ENCODE peak calls at places on chromosomes 2 and 18, in ten cellular contexts. B, U, W, Z, C, A, N, L, P and F are unnamed samples.
A peak's percentile ranks its signal among the peaks of the same experiment; 100 is the strongest.

GRCh38 chr18:44691148-44691925 is 10.6 kb downstream of the SETBP1 start:
- DNase-seq in B (no peak), U (peak; percentile 62), W (no peak), Z (no peak), C (no peak), A (no peak), N (no peak), L (no peak), P (no peak), F (no peak)

GRCh38 chr18:35710581-35710980 is 129.0 kb downstream of the GALNT1 start:
- DNase-seq in B (no peak), U (no peak), W (no peak), Z (no peak), C (no peak), A (no peak), N (no peak), L (no peak), P (no peak), F (no peak)

GRCh38 chr2:167279810-167280209 is 391.5 kb downstream of the XIRP2 start:
- DNase-seq in B (no peak), U (no peak), W (no peak), Z (no peak), C (no peak), A (no peak), N (no peak), L (no peak), P (no peak), F (no peak)

GRCh38 chr18:6487968-6488367 is 73.3 kb upstream of the L3MBTL4 start:
- DNase-seq in B (no peak), U (no peak), W (no peak), Z (no peak), C (no peak), A (no peak), N (no peak), L (no peak), P (no peak), F (peak; percentile 70)

GRCh38 chr2:147806846-147807245 is 38.0 kb upstream of the ACVR2A start:
- DNase-seq in B (no peak), U (no peak), W (no peak), Z (no peak), C (no peak), A (no peak), N (no peak), L (no peak), P (no peak), F (peak; percentile 83)

GRCh38 chr2:239692348-239692747 is 291.5 kb upstream of the HDAC4 start:
- DNase-seq in B (no peak), U (peak; percentile 85), W (no peak), Z (no peak), C (no peak), A (no peak), N (peak; percentile 2), L (no peak), P (peak; percentile 45), F (peak; percentile 43)

GRCh38 chr2:156177654-156178053 is 154.9 kb downstream of the NR4A2 start:
- DNase-seq in B (no peak), U (no peak), W (no peak), Z (no peak), C (no peak), A (no peak), N (no peak), L (no peak), P (no peak), F (no peak)

GRCh38 chr2:187615364-187615763 is 61.1 kb upstream of the TFPI start:
- DNase-seq in B (no peak), U (no peak), W (no peak), Z (no peak), C (no peak), A (no peak), N (no peak), L (no peak), P (no peak), F (no peak)

GRCh38 chr2:28387082-28387960 is 5.3 kb upstream of the FOSL2 start:
- DNase-seq in B (no peak), U (no peak), W (no peak), Z (no peak), C (peak; percentile 29), A (no peak), N (no peak), L (peak; percentile 71), P (no peak), F (no peak)

GRCh38 chr2:48479923-48480322 is 50.0 kb upstream of the STON1 start:
- DNase-seq in B (no peak), U (peak; percentile 42), W (no peak), Z (no peak), C (no peak), A (no peak), N (no peak), L (no peak), P (no peak), F (no peak)

GRCh38 chr2:141015339-141016047 is 1115.3 kb downstream of the LRP1B start:
- DNase-seq in B (no peak), U (no peak), W (no peak), Z (no peak), C (peak; percentile 24), A (no peak), N (no peak), L (no peak), P (no peak), F (no peak)

GRCh38 chr2:67457699-67458098 is 60.6 kb downstream of the ETAA1 start:
- DNase-seq in B (no peak), U (no peak), W (no peak), Z (no peak), C (no peak), A (no peak), N (no peak), L (no peak), P (no peak), F (no peak)

GRCh38 chr2:60336442-60337141 is 216.9 kb downstream of the BCL11A start:
- DNase-seq in B (no peak), U (no peak), W (no peak), Z (no peak), C (no peak), A (no peak), N (no peak), L (no peak), P (no peak), F (no peak)

GRCh38 chr18:45920367-45920766 is 46.8 kb downstream of the EPG5 start:
- DNase-seq in B (peak; percentile 11), U (peak; percentile 88), W (peak; percentile 22), Z (no peak), C (peak; percentile 36), A (no peak), N (peak; percentile 34), L (peak; percentile 72), P (peak; percentile 98), F (no peak)